ENCODE peak calls at places on chromosomes 11 and 22, in seven cellular contexts. M is epithelial cell of esophagus; X is choroid plexus epithelial cell; U is CD8-positive, alpha-beta T cell; T is fibroblast of mammary gland; J is astrocyte of the spinal cord; D is GM23338. W is an unnamed sample.
A peak's percentile ranks its signal among the peaks of the same experiment; 100 is the strongest.

GRCh38 chr11:75450826-75451783 is 18.1 kb upstream of the KLHL35 start:
- DNase-seq in T (no peak), D (peak; percentile 89), M (no peak), J (no peak), U (no peak), X (no peak), W (no peak)

GRCh38 chr22:41280065-41280464 is 5.9 kb downstream of the RANGAP1 start:
- DNase-seq in D (no peak), X (no peak), J (no peak), M (peak; percentile 100), U (no peak), T (no peak), W (no peak)

GRCh38 chr11:131447268-131447667 is 76.9 kb downstream of the NTM start:
- DNase-seq in M (no peak), D (peak; percentile 36), J (no peak), T (no peak), X (no peak), U (no peak), W (no peak)

GRCh38 chr11:26960265-26960664 is 33.6 kb upstream of the FIBIN start:
- DNase-seq in X (peak; percentile 35), M (peak; percentile 91), J (no peak), T (peak; percentile 78), D (no peak), U (no peak), W (no peak)

GRCh38 chr11:1747753-1748466 is 2.5 kb downstream of the IFITM10 start:
- DNase-seq in U (no peak), M (no peak), J (no peak), D (no peak), T (no peak), X (no peak), W (no peak)

GRCh38 chr11:30478923-30479322 is 107.2 kb downstream of the MPPED2 start:
- DNase-seq in M (no peak), J (no peak), U (no peak), T (no peak), X (no peak), D (no peak), W (no peak)

GRCh38 chr22:38758276-38758945 is 2.6 kb upstream of the SUN2 start:
- DNase-seq in J (no peak), M (no peak), D (no peak), U (peak; percentile 66), T (no peak), X (no peak), W (no peak)

GRCh38 chr22:36808611-36809344 is 8.1 kb downstream of the PVALB start:
- DNase-seq in J (no peak), U (no peak), T (no peak), M (no peak), D (no peak), X (no peak), W (peak; percentile 28)

GRCh38 chr11:58577441-58578135 is 1.3 kb upstream of the ZFP91 start:
- DNase-seq in U (peak; percentile 66), M (peak; percentile 77), X (peak; percentile 80), J (peak; percentile 83), D (no peak), T (peak; percentile 91), W (no peak)

DNA sequence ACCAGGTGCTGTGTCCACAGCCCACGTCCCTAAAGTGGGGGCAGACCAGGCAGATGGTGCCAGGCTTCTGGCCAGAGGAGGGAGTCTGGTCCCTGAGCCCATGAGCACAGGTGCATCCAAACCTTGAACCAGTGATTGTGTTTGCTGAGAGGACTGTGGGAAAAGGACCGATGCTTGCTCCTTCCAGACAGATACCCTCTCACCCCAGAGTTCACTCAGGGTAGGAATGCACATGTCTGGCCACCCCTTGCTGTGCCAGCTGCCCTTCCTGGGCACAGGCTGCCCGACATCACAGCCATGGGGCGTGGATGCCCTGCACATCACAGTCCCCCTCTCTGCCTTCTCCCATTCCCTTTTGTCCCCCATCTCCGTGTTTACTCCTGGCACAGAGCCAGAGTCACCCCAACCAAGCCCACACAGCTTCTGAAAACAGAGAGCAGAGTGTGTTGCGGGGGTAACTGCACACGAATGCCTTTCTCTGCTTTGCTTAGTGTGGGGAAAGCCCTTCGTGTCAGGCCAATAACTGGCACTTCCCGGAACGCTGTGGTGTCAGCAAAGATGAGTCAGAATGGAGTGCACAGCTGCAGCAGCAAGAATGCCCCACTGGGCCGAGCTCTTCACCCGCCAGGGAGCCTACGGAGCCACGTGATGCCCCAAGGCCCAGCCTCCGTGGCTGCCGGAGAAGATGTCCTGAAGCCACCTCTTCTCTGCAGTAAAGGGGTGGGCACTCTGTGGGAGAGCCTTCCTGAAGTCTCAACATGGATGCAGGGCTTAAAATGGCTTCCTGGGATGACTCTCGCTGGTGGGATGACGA is 7.6 kb downstream of the CARS1 start:
- DNase-seq in T (peak; percentile 96), X (peak; percentile 98), U (peak; percentile 32), D (no peak), J (peak; percentile 95), M (peak; percentile 93), W (peak; percentile 48)
- H3K4me3 ChIP-seq in T (peak overlapping the region; percentile 17), X (no peak overlapping the region), U (no peak overlapping the region), D (no peak overlapping the region), J (no peak overlapping the region), M (no peak overlapping the region), W (no peak overlapping the region)

GRCh38 chr11:5369793-5370192 is 13.8 kb upstream of the OR51M1 start:
- DNase-seq in T (peak; percentile 57), J (peak; percentile 60), M (peak; percentile 40), U (no peak), X (peak; percentile 88), D (peak; percentile 34), W (peak; percentile 1)
- TF ChIP-seq CTCF in T (peak; percentile 41), J (peak; percentile 55), M (peak; percentile 38), U (no peak), X (peak; percentile 83), D (peak; percentile 62), W (peak; percentile 67)

GRCh38 chr11:210122-210802 is 2.8 kb downstream of the RIC8A start:
- DNase-seq in U (no peak), M (peak; percentile 81), T (peak; percentile 80), X (peak; percentile 89), D (no peak), J (peak; percentile 65), W (no peak)
- H3K4me3 ChIP-seq in U (no peak overlapping the region), M (peak overlapping the region; percentile 70), T (peak overlapping the region; percentile 95), X (peak overlapping the region; percentile 96), D (no peak overlapping the region), J (peak overlapping the region; percentile 90), W (peak overlapping the region; percentile 88)

GRCh38 chr11:36793542-36793926 is 195.5 kb upstream of the RAG2 start:
- DNase-seq in J (no peak), U (no peak), T (no peak), D (peak; percentile 45), M (no peak), X (no peak), W (no peak)
- TF ChIP-seq CTCF in J (peak; percentile 12), U (no peak), T (no peak), D (peak; percentile 38), M (peak; percentile 3), X (peak; percentile 19), W (peak; percentile 18)

GRCh38 chr11:19562156-19562555 is 150.5 kb upstream of the NAV2 start:
- DNase-seq in M (no peak), U (no peak), D (no peak), T (no peak), J (no peak), X (no peak), W (no peak)
- H3K4me3 ChIP-seq in M (no peak overlapping the region), U (no peak overlapping the region), D (no peak overlapping the region), T (no peak overlapping the region), J (no peak overlapping the region), X (no peak overlapping the region), W (no peak overlapping the region)

GRCh38 chr22:42500164-42500835 is 19.3 kb downstream of the RRP7A start:
- DNase-seq in D (peak; percentile 94), J (peak; percentile 64), M (peak; percentile 88), X (peak; percentile 73), T (peak; percentile 59), U (peak; percentile 67), W (no peak)
- TF ChIP-seq CTCF in D (no peak), J (no peak), M (no peak), X (no peak), T (no peak), U (no peak), W (no peak)

DNA sequence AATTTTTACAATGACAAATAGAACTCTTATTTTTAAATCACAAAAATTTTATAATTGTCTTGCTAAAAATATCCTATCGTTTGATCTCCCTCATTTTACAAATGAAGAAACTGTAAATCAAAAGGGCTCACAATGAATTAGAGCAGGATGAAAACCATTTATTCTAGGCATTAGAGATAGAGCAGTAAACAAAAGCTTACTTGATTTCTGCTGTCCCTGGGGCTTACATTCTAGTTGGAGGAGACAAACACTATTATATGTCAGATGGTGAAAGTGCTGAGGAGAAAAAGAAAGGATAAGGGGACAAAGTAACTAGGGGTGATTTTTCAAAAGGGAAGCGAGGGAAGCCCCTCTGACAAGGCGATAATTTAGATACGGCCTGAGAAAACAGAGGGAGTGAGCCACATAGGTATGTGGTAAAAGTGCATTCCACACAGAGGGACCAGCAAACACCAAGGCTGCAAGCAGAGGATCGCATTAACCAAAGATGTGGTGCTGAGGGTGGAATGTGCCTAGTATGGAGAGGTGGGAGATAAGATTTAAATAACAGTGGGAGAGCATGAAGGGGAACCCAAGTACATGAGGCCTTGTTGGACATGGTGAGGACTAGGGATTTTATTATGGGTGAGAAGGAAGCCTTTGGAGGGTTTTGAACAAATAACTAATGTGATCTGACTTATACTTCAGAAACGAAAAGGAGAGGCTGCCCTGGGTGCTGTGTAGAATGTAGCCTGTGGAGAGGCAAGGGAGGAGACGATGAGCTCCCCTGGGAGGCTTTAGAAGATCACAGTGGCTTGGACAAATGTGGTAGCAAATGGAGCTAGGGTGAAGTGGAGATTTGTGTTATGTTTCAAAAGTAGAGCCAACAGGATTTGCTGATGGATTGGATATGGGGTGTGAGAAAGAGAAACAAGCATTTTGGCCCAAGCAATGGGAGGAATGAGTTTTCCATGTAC is 62.1 kb downstream of the PDHX start:
- DNase-seq in X (peak; percentile 39), U (no peak), D (peak; percentile 30), M (no peak), T (no peak), J (no peak), W (no peak)
- H3K4me3 ChIP-seq in X (no peak overlapping the region), U (no peak overlapping the region), D (no peak overlapping the region), M (no peak overlapping the region), T (no peak overlapping the region), J (no peak overlapping the region), W (no peak overlapping the region)

GRCh38 chr11:134390706-134391105 is 21.3 kb downstream of the B3GAT1 start:
- DNase-seq in D (no peak), T (no peak), M (no peak), J (no peak), X (no peak), U (no peak), W (no peak)

GRCh38 chr11:134391656-134392055 is 20.4 kb downstream of the B3GAT1 start:
- DNase-seq in D (no peak), X (no peak), M (no peak), J (no peak), T (no peak), U (no peak), W (no peak)

GRCh38 chr11:134389464-134390180 is 22.4 kb downstream of the B3GAT1 start:
- DNase-seq in M (no peak), T (no peak), D (no peak), U (no peak), J (no peak), X (no peak), W (no peak)

GRCh38 chr11:134392953-134393615 is 19.0 kb downstream of the B3GAT1 start:
- DNase-seq in U (no peak), M (no peak), J (no peak), T (no peak), D (no peak), X (no peak), W (no peak)

DNA sequence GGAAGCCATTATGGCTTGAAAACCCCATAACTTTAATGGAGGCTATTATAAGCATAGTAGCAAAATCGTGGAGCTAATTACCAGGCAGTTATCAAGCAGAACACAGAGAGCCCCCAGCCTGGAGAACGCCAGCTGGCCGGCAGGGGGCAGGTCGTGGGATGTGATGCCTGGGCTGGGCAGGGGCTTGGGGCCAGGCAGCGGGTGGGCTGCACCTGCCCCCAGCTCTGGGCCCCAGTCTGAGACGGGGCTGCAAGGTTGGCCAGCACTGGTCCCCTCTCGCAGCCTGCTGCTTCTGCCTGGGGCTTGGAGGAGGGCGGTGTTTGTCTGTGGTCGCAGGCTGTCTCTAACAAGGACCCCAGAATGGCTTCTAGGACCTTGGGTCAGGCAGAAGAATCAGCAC is 20.9 kb downstream of the B3GAT1 start:
- DNase-seq in M (no peak), U (no peak), X (no peak), D (no peak), T (no peak), J (no peak), W (no peak)
- TF ChIP-seq CTCF in M (no peak), U (no peak), X (no peak), D (peak; percentile 45), T (no peak), J (no peak), W (peak; percentile 5)